ENCODE peak calls at places on chromosome 14, in six cellular contexts. P, I, L, R, T and K are unnamed samples.

GRCh38 chr14:94771191-94771905 is 1.4 kb upstream of the GSC start:
- DNase-seq in P (no peak), I (no peak), L (no peak), R (no peak), T (no peak), K (no peak)

GRCh38 chr14:40340708-40341107 is 908.5 kb upstream of the FBXO33 start:
- DNase-seq in P (no peak), I (no peak), L (no peak), R (no peak), T (no peak), K (no peak)

GRCh38 chr14:90999299-90999698 is 61.1 kb downstream of the RPS6KA5 start:
- DNase-seq in P (no peak), I (no peak), L (no peak), R (no peak), T (no peak), K (no peak)

GRCh38 chr14:99389171-99389826 is 91.4 kb downstream of the SETD3 start:
- DNase-seq in P (peak), I (peak), L (peak), R (peak), T (peak), K (no peak)

GRCh38 chr14:93905623-93906022 is 21.5 kb upstream of the FAM181A start:
- DNase-seq in P (no peak), I (no peak), L (no peak), R (no peak), T (no peak), K (no peak)

GRCh38 chr14:37116933-37117844 is 55.2 kb downstream of the SLC25A21 start:
- DNase-seq in P (no peak), I (no peak), L (no peak), R (no peak), T (no peak), K (no peak)

GRCh38 chr14:84064756-84065155 is 1465.2 kb upstream of the FLRT2 start:
- DNase-seq in P (no peak), I (no peak), L (no peak), R (no peak), T (no peak), K (no peak)

GRCh38 chr14:95011449-95012020 is 145.8 kb downstream of the DICER1 start:
- DNase-seq in P (no peak), I (no peak), L (no peak), R (no peak), T (no peak), K (no peak)

GRCh38 chr14:68654471-68654941 is 138.4 kb downstream of the ZFP36L1 start:
- DNase-seq in P (no peak), I (no peak), L (no peak), R (no peak), T (no peak), K (no peak)

GRCh38 chr14:104595116-104595675 is 9.4 kb downstream of the TMEM179 start:
- DNase-seq in P (peak), I (no peak), L (no peak), R (no peak), T (no peak), K (no peak)

GRCh38 chr14:66495214-66496098 is 9.3 kb downstream of the CCDC196 start:
- DNase-seq in P (peak), I (peak), L (peak), R (no peak), T (peak), K (peak)

GRCh38 chr14:54420478-54421116 is 20.6 kb downstream of the CNIH1 start:
- DNase-seq in P (no peak), I (no peak), L (no peak), R (no peak), T (no peak), K (no peak)

GRCh38 chr14:94572637-94573303 is 8.5 kb upstream of the SERPINA5 start:
- DNase-seq in P (no peak), I (no peak), L (no peak), R (no peak), T (no peak), K (no peak)

GRCh38 chr14:59155886-59156285 is 32.6 kb upstream of the DAAM1 start:
- DNase-seq in P (no peak), I (no peak), L (no peak), R (no peak), T (no peak), K (no peak)

GRCh38 chr14:73432124-73432523 is 26.2 kb downstream of the NUMB start:
- DNase-seq in P (no peak), I (no peak), L (no peak), R (no peak), T (no peak), K (no peak)

GRCh38 chr14:58428011-58428807 is 690 bp downstream of the KIAA0586 start:
- DNase-seq in P (no peak), I (no peak), L (peak), R (no peak), T (peak), K (peak)

GRCh38 chr14:44889600-44890479 is 71.9 kb downstream of the KLHL28 start:
- DNase-seq in P (no peak), I (no peak), L (no peak), R (no peak), T (peak), K (no peak)